ENCODE peak calls at places on chromosomes 16 and 17, in seven cellular contexts. One of them, this sample, is unnamed.
A peak's percentile ranks its signal among the peaks of the same experiment; 100 is the strongest.

GRCh38 chr17:51461578-51462004 is 201.2 kb downstream of the UTP18 start:
- DNase-seq in SW 1271: peak; percentile 10
- DNase-seq in heart right ventricle: peak; percentile 31
- DNase-seq in fibroblast of the conjunctiva: peak; percentile 22
- DNase-seq in ACHN: peak; percentile 34
- DNase-seq in T-cell: peak; percentile 40
- DNase-seq in mesenchymal stem cell: peak; percentile 6
- DNase-seq in this sample: no peak

GRCh38 chr16:4415538-4416199 is 727 bp downstream of the CORO7 start:
- DNase-seq in SW 1271: no peak
- DNase-seq in mesenchymal stem cell: no peak
- DNase-seq in T-cell: peak; percentile 71
- DNase-seq in ACHN: peak; percentile 44
- DNase-seq in fibroblast of the conjunctiva: no peak
- DNase-seq in heart right ventricle: peak; percentile 54
- DNase-seq in this sample: peak; percentile 78

GRCh38 chr17:57580055-57580739 is 164.9 kb downstream of the CCDC182 start:
- DNase-seq in fibroblast of the conjunctiva: no peak
- DNase-seq in T-cell: no peak
- DNase-seq in SW 1271: no peak
- DNase-seq in heart right ventricle: no peak
- DNase-seq in ACHN: no peak
- DNase-seq in mesenchymal stem cell: no peak
- DNase-seq in this sample: no peak

GRCh38 chr17:45973099-45973838 is 25.8 kb upstream of the STH start:
- DNase-seq in T-cell: no peak
- DNase-seq in heart right ventricle: peak; percentile 61
- DNase-seq in mesenchymal stem cell: no peak
- DNase-seq in SW 1271: no peak
- DNase-seq in ACHN: no peak
- DNase-seq in fibroblast of the conjunctiva: no peak
- DNase-seq in this sample: no peak

GRCh38 chr16:8812162-8812843 is 14.7 kb downstream of the PMM2 start:
- DNase-seq in ACHN: no peak
- DNase-seq in SW 1271: no peak
- DNase-seq in T-cell: no peak
- DNase-seq in fibroblast of the conjunctiva: no peak
- DNase-seq in heart right ventricle: no peak
- DNase-seq in mesenchymal stem cell: no peak
- DNase-seq in this sample: no peak

GRCh38 chr16:15538484-15538883 is 104.1 kb downstream of the BMERB1 start:
- DNase-seq in fibroblast of the conjunctiva: no peak
- DNase-seq in mesenchymal stem cell: no peak
- DNase-seq in T-cell: no peak
- DNase-seq in heart right ventricle: no peak
- DNase-seq in SW 1271: no peak
- DNase-seq in ACHN: no peak
- DNase-seq in this sample: no peak

GRCh38 chr16:46996391-46996790 is 22.9 kb upstream of the DNAJA2 start:
- DNase-seq in SW 1271: no peak
- DNase-seq in ACHN: no peak
- DNase-seq in heart right ventricle: no peak
- DNase-seq in mesenchymal stem cell: no peak
- DNase-seq in fibroblast of the conjunctiva: no peak
- DNase-seq in T-cell: no peak
- DNase-seq in this sample: no peak

GRCh38 chr17:13599808-13600398 is 1.8 kb downstream of the HS3ST3A1 start:
- DNase-seq in mesenchymal stem cell: peak; percentile 16
- DNase-seq in T-cell: no peak
- DNase-seq in heart right ventricle: no peak
- DNase-seq in ACHN: no peak
- DNase-seq in SW 1271: no peak
- DNase-seq in fibroblast of the conjunctiva: no peak
- DNase-seq in this sample: no peak

GRCh38 chr16:85946680-85947510 is 47.9 kb downstream of the IRF8 start:
- DNase-seq in ACHN: no peak
- DNase-seq in SW 1271: no peak
- DNase-seq in T-cell: no peak
- DNase-seq in fibroblast of the conjunctiva: no peak
- DNase-seq in mesenchymal stem cell: no peak
- DNase-seq in heart right ventricle: no peak
- DNase-seq in this sample: no peak

GRCh38 chr16:29816694-29817441 is 916 bp downstream of the PAGR1 start:
- DNase-seq in fibroblast of the conjunctiva: no peak
- DNase-seq in ACHN: peak; percentile 80
- DNase-seq in T-cell: peak; percentile 52
- DNase-seq in SW 1271: peak; percentile 45
- DNase-seq in heart right ventricle: peak; percentile 69
- DNase-seq in mesenchymal stem cell: peak; percentile 72
- DNase-seq in this sample: peak; percentile 45

GRCh38 chr16:66440271-66440802 is 13.2 kb downstream of the BEAN1 start:
- DNase-seq in SW 1271: no peak
- DNase-seq in T-cell: no peak
- DNase-seq in ACHN: no peak
- DNase-seq in mesenchymal stem cell: no peak
- DNase-seq in fibroblast of the conjunctiva: no peak
- DNase-seq in heart right ventricle: no peak
- DNase-seq in this sample: no peak

GRCh38 chr17:81483085-81483861 is 29.3 kb downstream of the ACTG1 start:
- DNase-seq in mesenchymal stem cell: peak; percentile 56
- DNase-seq in heart right ventricle: peak; percentile 68
- DNase-seq in fibroblast of the conjunctiva: no peak
- DNase-seq in T-cell: peak; percentile 51
- DNase-seq in ACHN: no peak
- DNase-seq in SW 1271: no peak
- DNase-seq in this sample: peak; percentile 18

GRCh38 chr17:32882734-32883133 is 5.8 kb upstream of the MYO1D start:
- DNase-seq in heart right ventricle: no peak
- DNase-seq in T-cell: no peak
- DNase-seq in ACHN: no peak
- DNase-seq in SW 1271: no peak
- DNase-seq in mesenchymal stem cell: peak; percentile 18
- DNase-seq in fibroblast of the conjunctiva: no peak
- DNase-seq in this sample: no peak

GRCh38 chr17:42456223-42457106 is 2.2 kb upstream of the ATP6V0A1 start:
- DNase-seq in ACHN: peak; percentile 77
- DNase-seq in SW 1271: no peak
- DNase-seq in T-cell: peak; percentile 15
- DNase-seq in mesenchymal stem cell: peak; percentile 86
- DNase-seq in fibroblast of the conjunctiva: no peak
- DNase-seq in heart right ventricle: no peak
- DNase-seq in this sample: peak; percentile 80

GRCh38 chr17:77801545-77802332 is 156.8 kb upstream of the TNRC6C start:
- DNase-seq in heart right ventricle: no peak
- DNase-seq in mesenchymal stem cell: no peak
- DNase-seq in SW 1271: no peak
- DNase-seq in fibroblast of the conjunctiva: no peak
- DNase-seq in T-cell: no peak
- DNase-seq in ACHN: no peak
- DNase-seq in this sample: no peak

GRCh38 chr17:305090-305976 is 47.3 kb downstream of the RPH3AL start:
- DNase-seq in SW 1271: no peak
- DNase-seq in T-cell: no peak
- DNase-seq in ACHN: no peak
- DNase-seq in fibroblast of the conjunctiva: no peak
- DNase-seq in mesenchymal stem cell: no peak
- DNase-seq in heart right ventricle: no peak
- DNase-seq in this sample: no peak

GRCh38 chr16:1193143-1193824 is 31.8 kb downstream of the TPSG1 start:
- DNase-seq in fibroblast of the conjunctiva: no peak
- DNase-seq in heart right ventricle: no peak
- DNase-seq in T-cell: no peak
- DNase-seq in mesenchymal stem cell: no peak
- DNase-seq in ACHN: no peak
- DNase-seq in SW 1271: no peak
- DNase-seq in this sample: no peak

GRCh38 chr17:15651583-15652110 is 32.1 kb upstream of the FBXW10B start:
- DNase-seq in T-cell: peak; percentile 39
- DNase-seq in mesenchymal stem cell: peak; percentile 99
- DNase-seq in heart right ventricle: peak; percentile 95
- DNase-seq in SW 1271: peak; percentile 99
- DNase-seq in fibroblast of the conjunctiva: peak; percentile 98
- DNase-seq in ACHN: peak; percentile 99
- DNase-seq in this sample: peak; percentile 2

GRCh38 chr17:76716146-76716833 is 5.5 kb upstream of the MXRA7 start:
- DNase-seq in SW 1271: no peak
- DNase-seq in heart right ventricle: no peak
- DNase-seq in T-cell: peak; percentile 80
- DNase-seq in fibroblast of the conjunctiva: no peak
- DNase-seq in ACHN: no peak
- DNase-seq in mesenchymal stem cell: peak; percentile 100
- DNase-seq in this sample: no peak

GRCh38 chr17:61699694-61700093 is 108.7 kb upstream of the NACA2 start:
- DNase-seq in heart right ventricle: no peak
- DNase-seq in fibroblast of the conjunctiva: no peak
- DNase-seq in mesenchymal stem cell: no peak
- DNase-seq in ACHN: no peak
- DNase-seq in SW 1271: no peak
- DNase-seq in T-cell: no peak
- DNase-seq in this sample: no peak

GRCh38 chr17:20217677-20218076 is 208.5 kb downstream of the SPECC1 start:
- DNase-seq in heart right ventricle: no peak
- DNase-seq in mesenchymal stem cell: no peak
- DNase-seq in SW 1271: no peak
- DNase-seq in ACHN: no peak
- DNase-seq in fibroblast of the conjunctiva: no peak
- DNase-seq in T-cell: no peak
- DNase-seq in this sample: no peak

GRCh38 chr17:44556114-44556853 is 1.0 kb upstream of the FZD2 start:
- DNase-seq in ACHN: peak; percentile 76
- DNase-seq in fibroblast of the conjunctiva: peak; percentile 43
- DNase-seq in mesenchymal stem cell: peak; percentile 74
- DNase-seq in SW 1271: no peak
- DNase-seq in T-cell: no peak
- DNase-seq in heart right ventricle: peak; percentile 18
- DNase-seq in this sample: no peak

GRCh38 chr16:66365588-66365987 is 903 bp upstream of the CDH5 start:
- DNase-seq in T-cell: no peak
- DNase-seq in heart right ventricle: peak; percentile 67
- DNase-seq in SW 1271: no peak
- DNase-seq in mesenchymal stem cell: no peak
- DNase-seq in ACHN: no peak
- DNase-seq in fibroblast of the conjunctiva: peak; percentile 33
- DNase-seq in this sample: no peak

GRCh38 chr17:30922235-30922993 is 669 bp downstream of the ADAP2 start:
- DNase-seq in mesenchymal stem cell: peak; percentile 33
- DNase-seq in heart right ventricle: peak; percentile 23
- DNase-seq in SW 1271: no peak
- DNase-seq in fibroblast of the conjunctiva: no peak
- DNase-seq in T-cell: peak; percentile 21
- DNase-seq in ACHN: peak; percentile 18
- DNase-seq in this sample: no peak

GRCh38 chr17:34163681-34164080 is 91.4 kb upstream of the CCL2 start:
- DNase-seq in SW 1271: no peak
- DNase-seq in mesenchymal stem cell: no peak
- DNase-seq in fibroblast of the conjunctiva: no peak
- DNase-seq in ACHN: no peak
- DNase-seq in T-cell: no peak
- DNase-seq in heart right ventricle: no peak
- DNase-seq in this sample: no peak

GRCh38 chr17:8204761-8205555 is 5.4 kb downstream of the AURKB start:
- DNase-seq in ACHN: no peak
- DNase-seq in T-cell: no peak
- DNase-seq in SW 1271: no peak
- DNase-seq in fibroblast of the conjunctiva: no peak
- DNase-seq in heart right ventricle: no peak
- DNase-seq in mesenchymal stem cell: no peak
- DNase-seq in this sample: no peak

GRCh38 chr17:17849863-17850373 is 13.1 kb upstream of the SREBF1 start:
- DNase-seq in ACHN: peak; percentile 52
- DNase-seq in heart right ventricle: no peak
- DNase-seq in mesenchymal stem cell: peak; percentile 68
- DNase-seq in fibroblast of the conjunctiva: no peak
- DNase-seq in SW 1271: no peak
- DNase-seq in T-cell: peak; percentile 77
- DNase-seq in this sample: no peak

GRCh38 chr17:80364091-80364691 is 50.8 kb upstream of the ENDOV start:
- DNase-seq in ACHN: peak; percentile 30
- DNase-seq in heart right ventricle: no peak
- DNase-seq in SW 1271: no peak
- DNase-seq in fibroblast of the conjunctiva: no peak
- DNase-seq in mesenchymal stem cell: peak; percentile 4
- DNase-seq in T-cell: no peak
- DNase-seq in this sample: no peak

GRCh38 chr17:50534222-50534978 is 1.9 kb downstream of the EPN3 start:
- DNase-seq in ACHN: peak; percentile 74
- DNase-seq in T-cell: no peak
- DNase-seq in fibroblast of the conjunctiva: no peak
- DNase-seq in heart right ventricle: no peak
- DNase-seq in SW 1271: no peak
- DNase-seq in mesenchymal stem cell: peak; percentile 34
- DNase-seq in this sample: no peak

GRCh38 chr16:20911361-20911760 is 10.8 kb downstream of the LYRM1 start:
- DNase-seq in fibroblast of the conjunctiva: no peak
- DNase-seq in SW 1271: no peak
- DNase-seq in heart right ventricle: no peak
- DNase-seq in T-cell: no peak
- DNase-seq in ACHN: peak; percentile 28
- DNase-seq in mesenchymal stem cell: peak; percentile 50
- DNase-seq in this sample: no peak

GRCh38 chr16:1310832-1311200 is 1.4 kb downstream of the UBE2I start:
- DNase-seq in T-cell: peak; percentile 48
- DNase-seq in heart right ventricle: no peak
- DNase-seq in mesenchymal stem cell: peak; percentile 23
- DNase-seq in fibroblast of the conjunctiva: no peak
- DNase-seq in ACHN: peak; percentile 51
- DNase-seq in SW 1271: no peak
- DNase-seq in this sample: no peak

GRCh38 chr17:57557793-57558681 is 187.1 kb downstream of the CCDC182 start:
- DNase-seq in mesenchymal stem cell: peak; percentile 66
- DNase-seq in heart right ventricle: no peak
- DNase-seq in ACHN: peak; percentile 95
- DNase-seq in T-cell: no peak
- DNase-seq in SW 1271: no peak
- DNase-seq in fibroblast of the conjunctiva: peak; percentile 33
- DNase-seq in this sample: peak; percentile 24

GRCh38 chr17:82269138-82269881 is 4.2 kb downstream of the CSNK1D start:
- DNase-seq in heart right ventricle: no peak
- DNase-seq in mesenchymal stem cell: no peak
- DNase-seq in T-cell: no peak
- DNase-seq in fibroblast of the conjunctiva: no peak
- DNase-seq in ACHN: no peak
- DNase-seq in SW 1271: no peak
- DNase-seq in this sample: no peak

GRCh38 chr16:51268237-51268636 is 117.2 kb upstream of the SALL1 start:
- DNase-seq in T-cell: no peak
- DNase-seq in ACHN: no peak
- DNase-seq in fibroblast of the conjunctiva: no peak
- DNase-seq in mesenchymal stem cell: peak; percentile 1
- DNase-seq in SW 1271: no peak
- DNase-seq in heart right ventricle: no peak
- DNase-seq in this sample: no peak

GRCh38 chr17:8696951-8697745 is 47.5 kb downstream of the CCDC42 start:
- DNase-seq in SW 1271: no peak
- DNase-seq in heart right ventricle: no peak
- DNase-seq in ACHN: no peak
- DNase-seq in fibroblast of the conjunctiva: peak; percentile 65
- DNase-seq in mesenchymal stem cell: peak; percentile 74
- DNase-seq in T-cell: no peak
- DNase-seq in this sample: no peak

GRCh38 chr17:9948967-9949366 is 43.9 kb upstream of the RCVRN start:
- DNase-seq in SW 1271: no peak
- DNase-seq in heart right ventricle: peak; percentile 37
- DNase-seq in fibroblast of the conjunctiva: no peak
- DNase-seq in T-cell: no peak
- DNase-seq in ACHN: no peak
- DNase-seq in mesenchymal stem cell: no peak
- DNase-seq in this sample: no peak

GRCh38 chr16:57906385-57907316 is 64.3 kb downstream of the CNGB1 start:
- DNase-seq in T-cell: peak; percentile 18
- DNase-seq in fibroblast of the conjunctiva: no peak
- DNase-seq in SW 1271: no peak
- DNase-seq in heart right ventricle: peak; percentile 25
- DNase-seq in mesenchymal stem cell: no peak
- DNase-seq in ACHN: no peak
- DNase-seq in this sample: no peak

GRCh38 chr16:16096161-16096857 is 127.0 kb downstream of the ABCC6 start:
- DNase-seq in SW 1271: no peak
- DNase-seq in fibroblast of the conjunctiva: peak; percentile 51
- DNase-seq in ACHN: peak; percentile 31
- DNase-seq in T-cell: no peak
- DNase-seq in mesenchymal stem cell: peak; percentile 33
- DNase-seq in heart right ventricle: no peak
- DNase-seq in this sample: no peak